ENCODE peak calls at places on chromosomes 4 and X, in eight cellular contexts. E is cardiac muscle cell, J is NAMALWA, K is activated gamma-delta T cell treated with Interleukin-2 at 50 U/mL for 16 hours, F is EL, I is AG08396, V is amniotic stem cell, X is RKO. O is an unnamed sample.

GRCh38 chr4:157854819-157855218 is 318.0 kb downstream of the GASK1B start:
- DNase-seq in K (no peak), V (no peak), X (no peak), E (no peak), I (no peak), F (no peak), J (no peak), O (no peak)

GRCh38 chrX:97685753-97686152 is 802.0 kb downstream of the RPA4 start:
- DNase-seq in F (peak; percentile 16), X (peak; percentile 50), K (no peak), I (peak; percentile 20), V (peak; percentile 5), J (peak; percentile 43), E (peak; percentile 59), O (peak; percentile 4)

GRCh38 chr4:173135241-173135847 is 33.3 kb upstream of the GALNT7 start:
- DNase-seq in I (no peak), V (no peak), E (peak; percentile 65), X (peak; percentile 23), F (peak; percentile 34), J (no peak), K (no peak), O (no peak)

GRCh38 chrX:50618788-50619558 is 148.3 kb upstream of the DGKK start:
- DNase-seq in E (no peak), V (no peak), X (no peak), I (no peak), F (no peak), K (no peak), J (peak; percentile 0), O (no peak)

GRCh38 chr4:183200453-183200852 is 101.4 kb downstream of the WWC2 start:
- DNase-seq in F (peak; percentile 91), V (no peak), E (peak; percentile 97), K (no peak), I (peak; percentile 65), J (no peak), X (peak; percentile 65), O (no peak)

GRCh38 chr4:42339935-42340406 is 57.3 kb upstream of the SHISA3 start:
- DNase-seq in I (peak; percentile 49), X (no peak), K (no peak), E (peak; percentile 92), J (no peak), V (no peak), F (peak; percentile 1), O (peak; percentile 22)

GRCh38 chrX:48806088-48806487 is 4.2 kb downstream of the HDAC6 start:
- DNase-seq in V (no peak), E (no peak), J (peak; percentile 4), K (no peak), I (no peak), X (no peak), F (no peak), O (no peak)

GRCh38 chr4:158282252-158282651 is 72.0 kb downstream of the TMEM144 start:
- DNase-seq in J (no peak), V (no peak), F (peak; percentile 20), X (peak; percentile 75), E (peak; percentile 15), I (no peak), K (no peak), O (peak; percentile 27)

GRCh38 chr4:101274888-101275752 is 72.2 kb downstream of the PPP3CA start:
- DNase-seq in E (peak; percentile 45), K (no peak), V (no peak), X (no peak), J (no peak), I (no peak), F (no peak), O (no peak)

GRCh38 chr4:145482209-145483021 is 762 bp downstream of the SMAD1 start:
- DNase-seq in K (no peak), V (peak; percentile 49), I (peak; percentile 76), X (peak; percentile 74), E (peak; percentile 80), J (peak; percentile 76), F (peak; percentile 69), O (peak; percentile 70)

GRCh38 chr4:75655562-75655961 is 17.6 kb downstream of the G3BP2 start:
- DNase-seq in K (no peak), X (no peak), I (no peak), V (no peak), F (no peak), J (no peak), E (no peak), O (no peak)

GRCh38 chr4:119138046-119138445 is 2.4 kb downstream of the MYOZ2 start:
- DNase-seq in I (no peak), K (no peak), X (no peak), F (peak; percentile 63), J (no peak), E (peak; percentile 79), V (no peak), O (no peak)

GRCh38 chr4:130559268-130559667 is 1463.3 kb downstream of the C4orf33 start:
- DNase-seq in I (no peak), V (no peak), X (no peak), J (no peak), F (no peak), E (no peak), K (no peak), O (no peak)

GRCh38 chr4:54228563-54229501 is at the start of gene PDGFRA:
- DNase-seq in X (no peak), J (no peak), V (peak; percentile 47), E (peak; percentile 99), I (peak; percentile 75), F (peak; percentile 51), K (no peak), O (no peak)

GRCh38 chr4:6591305-6591704 is 16.3 kb downstream of the MAN2B2 start:
- DNase-seq in J (peak; percentile 91), I (no peak), E (no peak), F (no peak), K (no peak), V (no peak), X (no peak), O (peak; percentile 67)

GRCh38 chr4:6772223-6772928 is 10.2 kb upstream of the KIAA0232 start:
- DNase-seq in K (no peak), V (no peak), F (peak; percentile 19), J (no peak), E (no peak), X (no peak), I (no peak), O (no peak)

GRCh38 chrX:110755611-110756010 is 40.0 kb downstream of the CHRDL1 start:
- DNase-seq in F (peak; percentile 24), K (no peak), I (no peak), J (no peak), E (no peak), V (no peak), X (no peak), O (no peak)

GRCh38 chr4:2043396-2044118 is 15.6 kb upstream of the NAT8L start:
- DNase-seq in J (no peak), K (no peak), F (no peak), X (no peak), V (no peak), E (no peak), I (peak; percentile 9), O (no peak)

GRCh38 chr4:185112104-185112503 is 31.0 kb upstream of the SLC25A4 start:
- DNase-seq in F (peak; percentile 85), I (peak; percentile 86), V (peak; percentile 61), E (peak; percentile 97), K (no peak), X (peak; percentile 93), J (no peak), O (no peak)

GRCh38 chr4:77104405-77105292 is 28.9 kb upstream of the CCNI start:
- DNase-seq in V (no peak), F (peak; percentile 3), X (no peak), E (peak; percentile 65), J (no peak), K (no peak), I (no peak), O (no peak)

GRCh38 chrX:75746891-75747639 is 38.0 kb downstream of the MAGEE2 start:
- DNase-seq in E (peak; percentile 24), K (peak; percentile 7), J (no peak), V (no peak), X (peak; percentile 55), F (peak; percentile 1), I (peak; percentile 31), O (no peak)

O was measured in erythroblast.